ENCODE peak calls at places on chromosomes 3 and 15, in eight cellular contexts. V is lower lobe of right lung; X is CD8-positive, alpha-beta memory T cell; L is psoas muscle; W is pancreas; M is sigmoid colon; F is right lobe of liver; S is K562. T is an unnamed sample. For H3K36me3, the result is how much of the 10 kb centered on the place peaks cover.

GRCh38 chr15:28267727-28268126 is 54.3 kb downstream of the HERC2 start:
- DNase-seq in V (no peak), S (no peak), W (no peak), X (no peak), M (no peak), F (no peak), L (no peak), T (no peak)

GRCh38 chr15:58443291-58443690 is 11.5 kb downstream of the LIPC start:
- DNase-seq in V (no peak), L (no peak), M (no peak), X (no peak), W (no peak), S (no peak), F (no peak), T (no peak)

GRCh38 chr15:43070249-43070648 is 35.6 kb downstream of the UBR1 start:
- DNase-seq in X (no peak), L (no peak), V (no peak), F (no peak), M (no peak), W (no peak), S (no peak), T (no peak)

GRCh38 chr3:51400169-51400568 is 9.1 kb downstream of the RBM15B start:
- DNase-seq in V (no peak), L (no peak), S (no peak), M (no peak), X (no peak), W (no peak), F (no peak), T (no peak)

GRCh38 chr3:197168606-197169005 is 129.8 kb downstream of the DLG1 start:
- DNase-seq in S (no peak), X (no peak), M (no peak), L (no peak), V (no peak), W (no peak), F (no peak), T (no peak)

GRCh38 chr15:31067890-31068603 is 33.5 kb downstream of the TRPM1 start:
- DNase-seq in X (no peak), F (no peak), W (no peak), S (no peak), M (no peak), V (no peak), L (no peak), T (no peak)

GRCh38 chr15:98873441-98874218 is 134.0 kb downstream of the PGPEP1L start:
- DNase-seq in X (no peak), W (no peak), M (no peak), L (no peak), F (no peak), V (peak), S (no peak), T (no peak)

GRCh38 chr3:134039161-134039862 is 9.6 kb upstream of the SLCO2A1 start:
- DNase-seq in S (peak), X (no peak), L (no peak), M (peak), W (no peak), F (no peak), V (no peak), T (no peak)

GRCh38 chr15:35932541-35932940 is 386.6 kb upstream of the DPH6 start:
- DNase-seq in S (no peak), F (no peak), V (no peak), M (no peak), W (no peak), L (no peak), X (no peak), T (no peak)

GRCh38 chr3:118683636-118684035 is 351.0 kb downstream of the IGSF11 start:
- DNase-seq in L (no peak), F (no peak), X (no peak), W (no peak), M (no peak), V (no peak), S (no peak), T (no peak)

GRCh38 chr3:130894873-130895330 is 1.0 kb downstream of the ATP2C1 start:
- DNase-seq in L (no peak), V (no peak), M (no peak), S (no peak), X (no peak), W (no peak), F (no peak), T (no peak)

GRCh38 chr3:32934150-32934742 is 17.2 kb upstream of the CCR4 start:
- DNase-seq in L (no peak), W (no peak), X (no peak), F (no peak), S (no peak), V (no peak), M (no peak), T (no peak)

GRCh38 chr3:98730338-98730737 is 32.8 kb upstream of the ST3GAL6 start:
- DNase-seq in S (no peak), V (peak), F (no peak), L (no peak), X (no peak), M (no peak), W (no peak), T (no peak)

GRCh38 chr3:81214626-81215025 is 546.8 kb downstream of the GBE1 start:
- DNase-seq in W (no peak), L (no peak), V (no peak), S (no peak), X (no peak), M (no peak), F (no peak), T (no peak)

GRCh38 chr3:13040381-13041074 is 32.7 kb downstream of the IQSEC1 start:
- DNase-seq in V (peak), F (no peak), W (no peak), M (no peak), X (peak), S (peak), L (no peak), T (no peak)

GRCh38 chr3:159200176-159200575 is 398.3 kb downstream of the MFSD1 start:
- DNase-seq in V (no peak), L (no peak), F (no peak), S (no peak), X (no peak), M (no peak), W (no peak), T (no peak)

GRCh38 chr3:7260975-7261374 is 400.1 kb downstream of the GRM7 start:
- DNase-seq in L (no peak), M (no peak), V (no peak), X (no peak), W (no peak), S (no peak), F (no peak), T (no peak)

GRCh38 chr3:7264196-7264526 is 403.2 kb downstream of the GRM7 start:
- DNase-seq in W (no peak), M (no peak), L (no peak), S (no peak), F (no peak), X (no peak), V (no peak), T (no peak)

DNA sequence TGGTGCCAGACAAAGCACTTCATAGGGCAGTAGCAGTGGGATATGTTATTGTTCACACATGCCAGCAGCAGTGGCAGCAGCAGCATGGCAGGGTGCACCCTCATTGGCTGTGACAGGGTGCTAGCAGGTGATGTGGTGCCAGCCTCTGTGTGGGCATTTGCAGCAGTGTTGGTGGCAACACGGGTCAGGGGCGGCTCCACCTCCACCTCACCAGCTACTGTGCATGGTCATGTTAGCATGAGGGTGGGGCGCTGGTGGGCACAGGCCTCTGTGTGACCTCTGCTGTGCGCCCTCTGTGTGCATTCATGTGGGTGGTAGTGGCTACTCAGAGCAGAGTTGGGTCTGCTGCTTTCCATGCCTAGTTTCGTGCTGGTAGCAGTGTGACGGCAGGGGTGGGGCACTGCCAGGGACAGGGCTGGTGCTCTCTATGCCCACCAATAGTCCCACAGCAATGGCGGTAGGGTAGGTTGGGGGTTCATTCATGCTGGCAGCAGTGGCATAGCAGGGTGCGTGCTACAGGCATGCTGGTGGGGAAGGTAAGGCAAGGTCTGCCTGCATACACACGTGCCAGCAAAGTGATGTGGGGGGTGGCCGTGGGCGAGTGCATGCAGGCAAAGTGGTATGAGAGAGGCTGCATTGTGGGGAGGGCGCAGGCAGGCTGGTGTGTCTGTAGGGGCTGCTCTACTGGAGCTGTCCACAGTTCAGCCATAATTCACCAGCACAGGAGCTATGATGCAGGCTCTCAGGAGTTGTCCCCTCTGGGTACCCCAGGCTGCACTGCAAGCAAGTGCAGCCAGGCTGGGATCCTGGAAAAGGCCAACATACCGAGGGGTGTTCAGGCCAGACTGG is 402.7 kb downstream of the GRM7 start:
- DNase-seq in L (no peak), F (no peak), S (no peak), V (peak), X (no peak), W (peak), M (no peak), T (no peak)
- H3K4me3 ChIP-seq in L (no peak), F (no peak), S (no peak), V (no peak), X (no peak), W (no peak), M (no peak), T (no peak)

GRCh38 chr15:25055356-25056068 is 100.7 kb downstream of the SNRPN start:
- DNase-seq in W (no peak), F (no peak), M (no peak), V (no peak), X (no peak), S (no peak), L (no peak), T (no peak)
- H3K36me3 ChIP-seq in W (half or more), F (under half), M (half or more), V (under half), X (half or more), S (under half), L (half or more), T (half or more)

GRCh38 chr3:125525153-125525552 is 5.2 kb upstream of the SNX4 start:
- DNase-seq in S (no peak), L (no peak), W (no peak), M (no peak), F (no peak), V (no peak), X (no peak), T (no peak)

DNA sequence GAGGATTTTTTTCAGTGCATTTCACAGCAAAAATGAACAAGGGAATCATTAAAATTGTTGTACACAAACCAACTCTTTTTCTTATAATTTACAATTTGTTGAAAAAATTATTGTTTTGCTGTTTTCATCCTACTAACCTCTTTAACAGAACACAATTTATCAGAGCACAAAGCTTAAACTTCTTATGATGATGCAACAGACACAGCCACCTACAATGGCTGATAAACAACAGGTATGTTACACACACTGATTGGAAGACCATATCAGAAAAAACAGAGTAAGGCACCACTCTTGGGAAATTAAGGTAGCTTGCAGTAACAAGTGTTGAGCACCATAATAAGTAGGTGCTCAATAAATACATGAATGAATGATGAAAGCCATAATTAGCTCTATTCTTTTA is 8.9 kb upstream of the SNX4 start:
- DNase-seq in W (no peak), F (no peak), S (no peak), L (no peak), V (no peak), X (no peak), M (no peak), T (no peak)
- H3K4me3 ChIP-seq in W (no peak), F (no peak), S (no peak), L (no peak), V (no peak), X (no peak), M (no peak), T (no peak)

DNA sequence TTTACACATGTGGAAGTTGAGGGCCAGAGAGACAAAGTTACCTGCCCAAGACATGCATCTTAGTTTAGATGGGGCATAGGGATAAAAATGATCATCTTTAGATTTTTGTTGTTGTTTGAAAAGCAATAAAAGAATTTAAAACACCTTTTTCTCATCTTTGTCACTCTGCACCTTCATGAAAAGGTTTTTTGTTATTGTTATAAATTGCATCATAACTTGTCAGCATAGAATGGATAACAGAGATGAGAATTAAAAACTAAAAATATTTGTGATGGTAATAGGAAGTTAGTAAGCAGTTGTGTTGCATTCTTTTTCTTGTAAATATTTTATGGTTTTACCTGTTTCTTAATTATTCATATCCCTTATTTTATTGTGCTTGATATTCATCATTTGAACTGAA is 13.4 kb upstream of the ZBTB47 start:
- DNase-seq in W (no peak), V (no peak), M (no peak), X (no peak), F (no peak), L (no peak), S (no peak), T (no peak)
- H3K36me3 ChIP-seq in W (half or more), V (half or more), M (half or more), X (half or more), F (under half), L (half or more), S (half or more), T (half or more)

DNA sequence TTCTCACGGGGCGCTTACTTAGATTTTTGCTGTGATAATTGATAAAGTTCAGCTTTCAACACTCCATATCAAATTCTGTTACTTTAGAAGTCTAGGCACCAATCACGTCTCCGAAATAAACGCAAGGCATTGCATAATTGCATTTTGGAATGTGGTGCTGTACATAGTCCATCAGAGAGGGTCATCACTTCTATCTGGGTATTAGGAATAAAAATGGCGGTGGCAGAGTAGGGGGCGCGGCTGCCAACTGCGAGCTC is 365 bp upstream of the UQCC5 start:
- DNase-seq in X (no peak), V (no peak), S (no peak), F (no peak), M (no peak), W (no peak), L (no peak), T (no peak)
- H3K4me3 ChIP-seq in X (peak), V (peak), S (no peak), F (peak), M (peak), W (no peak), L (peak), T (peak)